ENCODE peak calls at places on chromosomes 11 and 22, in four cellular contexts. Z is H1, Q is HepG2, G is K562. X is an unnamed sample.

GRCh38 chr11:75582935-75583709 is 21.1 kb downstream of the SERPINH1 start:
- DNase-seq in G (peak; percentile 75), Z (no peak), Q (no peak), X (no peak)

GRCh38 chr11:103862827-103863213 is 173.6 kb upstream of the DDI1 start:
- DNase-seq in Q (no peak), Z (no peak), G (no peak), X (no peak)

GRCh38 chr11:43937434-43938411 is 4.7 kb upstream of the C11orf96 start:
- DNase-seq in G (peak; percentile 61), Q (no peak), Z (no peak), X (peak; percentile 27)

GRCh38 chr22:50530280-50530856 is 556 bp upstream of the TYMP start:
- DNase-seq in G (no peak), Q (peak; percentile 74), Z (no peak), X (peak; percentile 73)

GRCh38 chr22:41217553-41218157 is 12.5 kb downstream of the L3MBTL2 start:
- DNase-seq in Q (no peak), G (no peak), Z (no peak), X (no peak)

GRCh38 chr11:7544021-7544420 is 30.2 kb downstream of the PPFIBP2 start:
- DNase-seq in G (no peak), Z (no peak), Q (no peak), X (no peak)

GRCh38 chr11:105918039-105918438 is 104.0 kb downstream of the MSANTD4 start:
- DNase-seq in Q (no peak), Z (no peak), G (no peak), X (no peak)

GRCh38 chr22:19824197-19825015 is 30.3 kb downstream of the GNB1L start:
- DNase-seq in G (no peak), Z (no peak), Q (peak; percentile 41), X (no peak)

GRCh38 chr11:62337682-62338181 is 484 bp downstream of the ASRGL1 start:
- DNase-seq in G (peak; percentile 40), Z (no peak), Q (no peak), X (no peak)

GRCh38 chr11:20134991-20135736 is 25.1 kb downstream of the DBX1 start:
- DNase-seq in Z (no peak), G (no peak), Q (no peak), X (no peak)

GRCh38 chr22:37082251-37082650 is 27.3 kb downstream of the TMPRSS6 start:
- DNase-seq in G (no peak), Z (no peak), Q (no peak), X (no peak)

GRCh38 chr11:67584205-67584880 is 731 bp downstream of the GSTP1 start:
- DNase-seq in G (peak; percentile 72), Z (no peak), Q (no peak), X (no peak)

GRCh38 chr11:396948-397548 is 3.0 kb downstream of the PKP3 start:
- DNase-seq in G (no peak), Z (no peak), Q (peak; percentile 63), X (no peak)

GRCh38 chr11:34239465-34240149 is 118.2 kb downstream of the ABTB2 start:
- DNase-seq in G (no peak), Q (no peak), Z (no peak), X (no peak)

GRCh38 chr11:1834132-1834610 is 619 bp upstream of the SYT8 start:
- DNase-seq in G (no peak), Z (no peak), Q (peak; percentile 24), X (peak; percentile 74)

GRCh38 chr22:27531782-27532530 is 269.6 kb downstream of the MN1 start:
- DNase-seq in G (no peak), Q (no peak), Z (no peak), X (no peak)

GRCh38 chr11:2137202-2138071 is 1.8 kb downstream of the IGF2 start:
- DNase-seq in Q (peak; percentile 80), Z (no peak), G (peak; percentile 80), X (peak; percentile 36)

GRCh38 chr22:17159504-17159951 is 451 bp upstream of the HDHD5 start:
- DNase-seq in Z (no peak), G (no peak), Q (no peak), X (peak; percentile 54)

GRCh38 chr22:48820481-48821345 is 1007.0 kb downstream of the BRD1 start:
- DNase-seq in G (no peak), Q (no peak), Z (no peak), X (no peak)

GRCh38 chr22:48821346-48822186 is 1006.1 kb downstream of the BRD1 start:
- DNase-seq in G (no peak), Z (no peak), Q (no peak), X (no peak)

GRCh38 chr22:48822278-48823233 is 1005.1 kb downstream of the BRD1 start:
- DNase-seq in G (no peak), Q (no peak), Z (no peak), X (no peak)

GRCh38 chr22:48819232-48819631 is 1008.4 kb downstream of the BRD1 start:
- DNase-seq in G (no peak), Q (no peak), Z (no peak), X (no peak)

DNA sequence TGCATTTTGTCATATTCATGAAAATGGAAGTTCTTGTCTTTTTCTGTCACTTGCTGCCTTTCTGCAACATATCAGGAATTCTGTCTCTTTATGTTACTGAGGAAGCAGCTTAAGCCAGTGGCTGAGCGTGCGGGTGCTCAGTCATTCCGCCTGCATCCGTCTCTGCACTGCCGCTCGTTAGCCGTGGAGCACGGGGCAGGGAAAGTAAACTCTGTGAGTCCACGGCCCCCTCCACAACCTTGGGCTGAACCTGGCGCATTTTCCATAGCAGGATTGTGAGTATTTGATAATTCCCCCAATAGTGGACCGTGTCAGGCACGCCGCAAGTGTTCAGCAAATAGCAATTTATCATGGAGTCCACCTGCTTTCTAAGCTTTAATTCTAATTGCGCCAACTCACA is 1007.7 kb downstream of the BRD1 start:
- DNase-seq in Z (no peak), G (no peak), Q (no peak), X (no peak)
- H2AFZ ChIP-seq in Z (no peak overlapping the region), G (no peak overlapping the region), Q (no peak overlapping the region), X (no peak overlapping the region)

GRCh38 chr22:39175127-39176066 is 22.9 kb upstream of the CBX7 start:
- DNase-seq in Q (no peak), Z (no peak), G (no peak), X (no peak)

GRCh38 chr22:39176067-39176621 is 23.7 kb upstream of the CBX7 start:
- DNase-seq in G (no peak), Q (peak; percentile 72), Z (no peak), X (no peak)

GRCh38 chr22:39173787-39174497 is 21.5 kb upstream of the CBX7 start:
- DNase-seq in Z (no peak), Q (no peak), G (no peak), X (no peak)

GRCh38 chr22:39173050-39173706 is 20.7 kb upstream of the CBX7 start:
- DNase-seq in Z (no peak), Q (no peak), G (no peak), X (no peak)

DNA sequence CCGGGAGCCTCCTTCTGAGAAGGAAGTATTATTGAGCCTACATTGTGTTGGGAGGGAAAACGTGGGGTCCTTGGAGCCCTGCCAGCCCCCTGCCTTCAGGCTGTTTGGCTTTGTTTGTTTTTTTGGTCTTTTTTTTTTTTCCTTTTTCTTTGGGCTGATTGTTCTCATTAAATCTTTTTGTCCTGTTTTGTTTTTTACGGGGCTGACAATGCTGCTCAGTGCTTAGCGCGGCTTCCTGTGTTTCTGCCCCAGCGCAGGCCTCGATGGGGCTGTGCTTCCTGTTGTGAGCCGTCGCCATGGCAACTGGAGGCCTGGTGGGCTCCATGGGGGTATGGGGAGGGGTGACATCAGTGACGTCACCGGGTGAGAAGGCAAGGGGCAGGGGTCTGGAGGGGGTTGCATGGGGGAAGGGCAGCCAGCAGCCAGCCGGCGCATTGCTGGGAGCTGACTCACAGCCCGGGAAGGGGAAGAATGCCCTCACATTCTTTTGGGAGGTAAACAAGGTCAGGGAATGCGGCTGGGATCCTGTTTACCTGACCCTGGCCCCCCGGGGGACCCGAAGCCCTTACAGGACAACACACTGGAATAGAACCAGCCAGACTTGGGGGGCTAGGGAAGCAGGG is 22.1 kb upstream of the CBX7 start:
- DNase-seq in Q (peak; percentile 93), Z (peak; percentile 100), G (peak; percentile 21), X (peak; percentile 23)
- TF ChIP-seq CEBPB in Q (no peak), Z (peak; percentile 35), G (no peak), X (no peak)

DNA sequence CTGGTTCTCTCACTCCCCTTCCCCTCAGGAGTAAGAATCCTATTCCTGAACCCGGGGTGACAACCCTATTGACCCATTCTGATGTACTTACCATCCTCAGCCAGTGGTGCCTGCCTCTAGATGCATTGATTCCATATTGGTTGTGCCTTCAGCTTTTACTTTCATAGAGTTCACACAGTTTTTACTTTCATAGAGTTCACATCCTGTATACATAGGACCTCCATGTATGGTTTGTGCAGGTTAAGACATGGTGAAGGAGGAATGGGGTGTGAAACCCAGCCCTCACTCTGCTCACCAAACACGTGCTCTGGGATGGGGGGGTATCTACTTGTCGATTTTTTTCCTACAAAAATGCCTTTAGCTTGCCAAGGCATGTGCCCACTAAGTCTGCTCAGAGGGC is 105.6 kb upstream of the TBCEL start:
- DNase-seq in Q (no peak), G (no peak), Z (no peak), X (no peak)
- TF ChIP-seq FOSL1 in Q (no peak), G (no peak), Z (no peak), X (no peak)

GRCh38 chr11:111382451-111382850 is 3.4 kb upstream of the POU2AF1 start:
- DNase-seq in Z (no peak), G (no peak), Q (no peak), X (no peak)

GRCh38 chr11:111378773-111379499 is at the start of gene POU2AF1:
- DNase-seq in Q (no peak), Z (no peak), G (no peak), X (no peak)

GRCh38 chr11:111379500-111380136 is 543 bp upstream of the POU2AF1 start:
- DNase-seq in G (no peak), Q (no peak), Z (no peak), X (no peak)

GRCh38 chr11:111376453-111376871 is 2.6 kb downstream of the POU2AF1 start:
- DNase-seq in Q (no peak), Z (no peak), G (no peak), X (no peak)

DNA sequence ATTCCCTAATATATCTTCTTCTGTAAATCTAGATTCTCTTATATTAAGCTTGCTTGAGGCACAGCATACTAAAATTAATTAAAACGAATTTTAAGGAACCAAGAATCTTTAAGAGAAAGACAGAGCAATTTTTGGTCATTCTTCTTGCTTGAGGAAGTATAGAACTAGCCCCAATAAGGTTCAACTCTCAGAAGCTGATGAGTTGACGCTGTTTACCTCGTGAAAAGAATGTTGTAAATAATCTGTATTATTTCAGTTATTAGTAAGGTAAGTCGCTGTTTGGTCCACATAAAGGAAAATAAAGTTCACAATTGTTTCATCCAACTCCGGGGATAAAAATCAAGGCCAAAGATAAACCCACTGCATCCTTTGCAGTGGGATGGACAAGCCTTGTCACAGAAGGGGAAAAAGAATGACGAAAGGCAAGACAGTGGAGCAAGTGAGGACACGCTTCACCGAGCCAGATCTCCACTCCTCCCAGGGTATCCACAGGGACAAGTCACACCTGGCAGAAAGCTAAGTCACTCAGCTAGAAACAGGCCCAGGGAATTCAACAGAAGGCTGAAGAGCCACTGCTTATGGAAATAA is 796 bp downstream of the POU2AF1 start:
- DNase-seq in Q (no peak), G (no peak), Z (no peak), X (no peak)
- H2AFZ ChIP-seq in Q (no peak overlapping the region), G (no peak overlapping the region), Z (no peak overlapping the region), X (no peak overlapping the region)

X was measured in HCT116.